ENCODE peak calls at places on chromosomes 2 and 18, in seven cellular contexts. M is endothelial cell, K is globus pallidus, P is AG20443, R is amniotic stem cell, J is smooth muscle cell of the brain vasculature, A is mammary epithelial cell. W is an unnamed sample.

GRCh38 chr2:231099918-231100317 is 24.9 kb downstream of the HTR2B start:
- DNase-seq in M (peak; percentile 10), R (no peak), P (no peak), A (no peak), K (no peak), J (no peak), W (no peak)

GRCh38 chr2:159379181-159379580 is 92.7 kb upstream of the WDSUB1 start:
- DNase-seq in K (no peak), A (no peak), M (no peak), J (no peak), R (no peak), P (no peak), W (no peak)

GRCh38 chr2:214995926-214996670 is 142.3 kb downstream of the ABCA12 start:
- DNase-seq in K (no peak), J (no peak), A (no peak), R (no peak), M (no peak), P (no peak), W (no peak)

GRCh38 chr2:110865188-110865587 is 132.8 kb downstream of the ACOXL start:
- DNase-seq in A (no peak), P (no peak), J (no peak), R (no peak), M (no peak), K (no peak), W (no peak)

GRCh38 chr18:79916128-79916494 is 35.3 kb downstream of the SLC66A2 start:
- DNase-seq in P (no peak), R (no peak), J (no peak), M (no peak), K (no peak), A (no peak), W (no peak)

GRCh38 chr2:23198316-23199114 is 186.5 kb upstream of the KLHL29 start:
- DNase-seq in M (no peak), P (no peak), R (no peak), J (no peak), K (no peak), A (no peak), W (no peak)

GRCh38 chr18:46485675-46486200 is 171.3 kb downstream of the LOXHD1 start:
- DNase-seq in J (no peak), M (no peak), K (no peak), A (peak; percentile 52), P (no peak), R (no peak), W (no peak)

GRCh38 chr2:3626817-3627499 is 31.0 kb upstream of the ALLC start:
- DNase-seq in P (no peak), R (no peak), A (no peak), K (no peak), M (no peak), J (no peak), W (no peak)

GRCh38 chr18:79805211-79805862 is 7.6 kb downstream of the KCNG2 start:
- DNase-seq in P (no peak), J (no peak), A (no peak), R (no peak), K (no peak), M (no peak), W (no peak)

GRCh38 chr2:26336719-26337118 is 9.2 kb upstream of the SELENOI start:
- DNase-seq in R (no peak), M (no peak), K (no peak), J (no peak), P (no peak), A (no peak), W (no peak)

GRCh38 chr18:46199515-46200147 is 95.4 kb downstream of the HAUS1 start:
- DNase-seq in R (peak; percentile 33), M (no peak), K (no peak), J (no peak), A (no peak), P (no peak), W (no peak)

GRCh38 chr2:73984922-73985317 is 210 bp downstream of the TET3 start:
- DNase-seq in R (no peak), K (no peak), J (no peak), A (no peak), P (peak; percentile 40), M (peak; percentile 56), W (peak; percentile 42)

GRCh38 chr18:23529597-23529996 is 26.3 kb downstream of the RMC1 start:
- DNase-seq in A (peak; percentile 91), R (no peak), K (no peak), P (peak; percentile 44), M (no peak), J (no peak), W (no peak)

GRCh38 chr2:121018136-121019057 is 266.6 kb downstream of the TFCP2L1 start:
- DNase-seq in A (no peak), P (no peak), J (no peak), M (no peak), K (no peak), R (no peak), W (no peak)

GRCh38 chr2:25692737-25693445 is 19.5 kb upstream of the DTNB start:
- DNase-seq in K (no peak), R (no peak), M (no peak), J (no peak), A (peak; percentile 34), P (no peak), W (no peak)

GRCh38 chr2:202135111-202135874 is 62.2 kb downstream of the KIAA2012 start:
- DNase-seq in A (peak; percentile 69), P (peak; percentile 90), J (peak; percentile 86), M (no peak), K (peak; percentile 43), R (peak; percentile 96), W (no peak)

GRCh38 chr18:79411614-79412526 is 16.1 kb downstream of the NFATC1 start:
- DNase-seq in P (no peak), M (no peak), R (no peak), K (no peak), A (no peak), J (no peak), W (no peak)

GRCh38 chr18:7393080-7393479 is 162.2 kb downstream of the LRRC30 start:
- DNase-seq in A (no peak), K (no peak), J (no peak), R (no peak), M (no peak), P (no peak), W (no peak)

GRCh38 chr18:23824704-23825103 is 135.5 kb downstream of the LAMA3 start:
- DNase-seq in K (no peak), R (no peak), P (no peak), A (peak; percentile 81), J (no peak), M (no peak), W (no peak)

GRCh38 chr2:151423760-151424159 is 14.1 kb downstream of the RIF1 start:
- DNase-seq in M (no peak), J (no peak), P (no peak), R (no peak), A (no peak), K (no peak), W (no peak)

GRCh38 chr2:39492095-39492590 is 55.1 kb upstream of the MAP4K3 start:
- DNase-seq in K (no peak), A (peak; percentile 97), M (no peak), J (no peak), P (peak; percentile 75), R (peak; percentile 65), W (no peak)

GRCh38 chr2:27672723-27673486 is 9.2 kb downstream of the SLC4A1AP start:
- DNase-seq in M (no peak), A (no peak), J (no peak), K (no peak), R (no peak), P (no peak), W (no peak)

GRCh38 chr2:239868556-239869181 is 156.5 kb downstream of the NDUFA10 start:
- DNase-seq in A (no peak), J (no peak), R (no peak), P (no peak), K (no peak), M (no peak), W (no peak)

GRCh38 chr18:21747268-21747667 is 6.7 kb downstream of the MIB1 start:
- DNase-seq in M (no peak), R (no peak), P (no peak), A (no peak), K (no peak), J (no peak), W (no peak)

GRCh38 chr2:19802088-19802806 is 99.5 kb downstream of the TTC32 start:
- DNase-seq in J (no peak), M (no peak), A (no peak), K (no peak), R (no peak), P (peak; percentile 42), W (no peak)

GRCh38 chr2:141906673-141907072 is 224.1 kb downstream of the LRP1B start:
- DNase-seq in A (peak; percentile 17), K (no peak), R (no peak), P (no peak), M (no peak), J (no peak), W (no peak)

GRCh38 chr2:133362061-133362476 is 206.2 kb downstream of the NCKAP5 start:
- DNase-seq in J (no peak), K (peak; percentile 68), M (no peak), A (peak; percentile 86), R (no peak), P (peak; percentile 56), W (peak; percentile 10)

GRCh38 chr2:236682651-236683422 is 113.2 kb downstream of the ACKR3 start:
- DNase-seq in A (peak; percentile 32), P (peak; percentile 45), R (no peak), M (no peak), J (no peak), K (no peak), W (no peak)

GRCh38 chr2:135663148-135663700 is 78.4 kb upstream of the UBXN4 start:
- DNase-seq in K (no peak), J (no peak), P (no peak), A (peak; percentile 21), M (no peak), R (no peak), W (no peak)

GRCh38 chr2:127309468-127309867 is 15.5 kb upstream of the ERCC3 start:
- DNase-seq in J (no peak), P (no peak), A (no peak), M (no peak), R (no peak), K (no peak), W (no peak)

GRCh38 chr2:205585451-205586045 is 96.8 kb upstream of the NRP2 start:
- DNase-seq in M (peak; percentile 4), R (no peak), P (no peak), K (no peak), A (no peak), J (peak; percentile 49), W (no peak)

W was measured in HEK293T.